ENCODE peak calls at places on chromosomes 2 and 18, in four cellular contexts. Y is WERI-Rb-1, E is upper lobe of left lung, H is AG09309. Q is an unnamed sample.

GRCh38 chr2:667332-668000 is 9.7 kb downstream of the TMEM18 start:
- DNase-seq in E (no peak), Y (no peak), H (peak), Q (no peak)

GRCh38 chr2:181275643-181276070 is 181.5 kb upstream of the ITGA4 start:
- DNase-seq in H (no peak), E (no peak), Y (no peak), Q (no peak)

GRCh38 chr2:239598732-239599090 is 197.9 kb upstream of the HDAC4 start:
- DNase-seq in Y (no peak), E (no peak), H (no peak), Q (no peak)

GRCh38 chr2:58950795-58951462 is 709.8 kb upstream of the FANCL start:
- DNase-seq in H (no peak), E (no peak), Y (no peak), Q (no peak)

GRCh38 chr2:240438810-240439697 is 3.6 kb downstream of the GPC1 start:
- DNase-seq in Y (peak), E (no peak), H (no peak), Q (no peak)

GRCh38 chr2:100043246-100043890 is 99.0 kb downstream of the AFF3 start:
- DNase-seq in E (no peak), Y (no peak), H (no peak), Q (no peak)

GRCh38 chr2:100046961-100047950 is 95.1 kb downstream of the AFF3 start:
- DNase-seq in E (no peak), Y (no peak), H (no peak), Q (no peak)

GRCh38 chr18:22836932-22837331 is 96.2 kb upstream of the RBBP8 start:
- DNase-seq in Y (no peak), E (no peak), H (no peak), Q (no peak)

GRCh38 chr18:38369772-38370690 is 804.4 kb upstream of the CELF4 start:
- DNase-seq in H (no peak), Y (no peak), E (no peak), Q (no peak)

GRCh38 chr2:229410946-229411345 is 139.9 kb upstream of the PID1 start:
- DNase-seq in H (no peak), E (no peak), Y (no peak), Q (no peak)

GRCh38 chr18:58407649-58408407 is 221.1 kb downstream of the ALPK2 start:
- DNase-seq in H (no peak), Y (no peak), E (no peak), Q (no peak)

GRCh38 chr2:64565358-64565757 is 41.2 kb downstream of the AFTPH start:
- DNase-seq in Y (no peak), E (no peak), H (no peak), Q (no peak)

GRCh38 chr2:64558682-64559081 is 34.6 kb downstream of the AFTPH start:
- DNase-seq in H (no peak), E (no peak), Y (no peak), Q (no peak)

GRCh38 chr2:64563436-64563938 is 39.4 kb downstream of the AFTPH start:
- DNase-seq in E (no peak), H (no peak), Y (no peak), Q (no peak)

GRCh38 chr2:64565949-64566705 is 42.0 kb downstream of the AFTPH start:
- DNase-seq in H (no peak), E (no peak), Y (no peak), Q (no peak)

DNA sequence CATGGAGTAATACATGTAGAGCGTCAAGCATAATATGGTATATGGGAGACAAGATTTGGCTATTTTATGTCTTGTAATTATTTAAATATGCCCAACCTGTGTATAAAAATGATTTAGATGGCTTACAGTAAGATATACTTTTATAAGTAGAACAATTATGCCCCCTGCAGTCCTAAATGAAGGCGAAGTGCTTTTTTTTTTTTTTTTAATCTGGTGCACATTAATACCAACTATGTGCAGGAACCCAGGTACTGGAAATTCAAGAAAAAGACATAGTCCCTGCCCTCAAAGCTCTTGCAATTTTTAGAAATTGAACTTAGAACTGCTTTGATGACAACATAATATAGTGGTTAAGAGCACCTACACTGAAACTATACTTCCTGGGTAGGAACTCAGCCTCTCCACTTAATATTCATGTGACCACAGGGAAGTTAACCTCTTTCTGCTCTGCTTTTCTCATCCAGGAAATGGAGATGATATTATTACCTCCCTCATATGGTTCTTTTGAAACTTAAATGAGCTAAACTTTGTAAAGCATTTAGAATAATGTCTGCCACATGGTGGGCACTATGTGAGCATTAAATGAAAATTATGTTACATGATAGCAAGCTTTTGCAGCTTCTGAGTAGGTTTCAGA is 38.1 kb downstream of the AFTPH start:
- DNase-seq in H (no peak), Y (no peak), E (no peak), Q (no peak)
- TF ChIP-seq CTCF in H (peak), Y (no peak), E (peak), Q (peak)

GRCh38 chr18:26210147-26210546 is 16.1 kb upstream of the TAF4B start:
- DNase-seq in E (no peak), H (no peak), Y (no peak), Q (no peak)

DNA sequence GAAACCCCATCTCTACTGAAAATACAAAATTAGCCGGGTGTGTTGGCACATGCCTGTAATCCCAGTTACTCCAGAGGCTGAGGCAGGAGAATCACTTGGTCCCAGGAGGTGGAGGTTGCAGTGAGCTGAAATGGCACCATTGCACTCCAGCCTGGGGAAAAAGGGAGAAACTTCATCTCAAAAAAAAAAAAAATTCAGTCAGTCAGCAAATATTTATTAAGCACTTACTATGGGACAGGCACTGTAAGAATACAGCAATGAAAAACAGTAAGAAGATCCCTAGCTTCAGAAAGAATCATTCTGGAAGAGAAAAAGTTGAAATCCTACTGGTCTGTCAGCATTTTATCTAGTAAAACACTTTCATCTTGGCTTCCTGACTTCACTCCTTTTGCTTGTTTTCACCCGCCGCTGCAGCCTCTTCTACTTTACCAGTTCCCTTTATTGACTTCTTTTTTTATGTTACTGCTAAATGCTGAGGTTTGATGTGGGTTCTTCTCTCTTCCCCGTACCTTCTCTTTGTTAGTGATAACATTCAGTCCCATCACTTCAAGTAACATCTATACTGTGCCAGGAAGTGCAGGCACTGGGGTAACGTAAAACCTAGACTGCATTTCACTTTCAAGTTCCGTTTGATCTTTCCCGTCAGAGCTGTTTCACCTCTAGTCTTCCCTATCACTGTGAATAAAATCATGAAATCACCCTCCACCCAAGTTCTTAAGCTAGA is 10.8 kb upstream of the TAF4B start:
- DNase-seq in Y (no peak), H (no peak), E (no peak), Q (peak)
- H3K4me3 ChIP-seq in Y (no peak), H (no peak), E (no peak), Q (peak)

GRCh38 chr2:79850912-79851311 is 338.1 kb downstream of the CTNNA2 start:
- DNase-seq in E (no peak), Y (no peak), H (no peak), Q (no peak)

GRCh38 chr2:79849949-79850348 is 337.1 kb downstream of the CTNNA2 start:
- DNase-seq in E (no peak), H (no peak), Y (no peak), Q (no peak)

GRCh38 chr2:79860233-79861058 is 347.6 kb downstream of the CTNNA2 start:
- DNase-seq in H (no peak), E (no peak), Y (peak), Q (no peak)

GRCh38 chr2:79857888-79858287 is 345.0 kb downstream of the CTNNA2 start:
- DNase-seq in Y (no peak), E (no peak), H (no peak), Q (no peak)

GRCh38 chr2:79855264-79856006 is 342.6 kb downstream of the CTNNA2 start:
- DNase-seq in Y (peak), E (no peak), H (no peak), Q (no peak)
- TF ChIP-seq CTCF in Y (peak), E (no peak), H (no peak), Q (no peak)

GRCh38 chr18:46051731-46052461 is 20.2 kb downstream of the PSTPIP2 start:
- DNase-seq in E (peak), Y (no peak), H (no peak), Q (no peak)

GRCh38 chr18:46055841-46056240 is 16.2 kb downstream of the PSTPIP2 start:
- DNase-seq in Y (no peak), E (no peak), H (no peak), Q (peak)

GRCh38 chr18:46053368-46054095 is 18.5 kb downstream of the PSTPIP2 start:
- DNase-seq in Y (no peak), H (no peak), E (no peak), Q (no peak)

GRCh38 chr18:46050268-46050667 is 21.8 kb downstream of the PSTPIP2 start:
- DNase-seq in E (no peak), H (no peak), Y (no peak), Q (no peak)

GRCh38 chr18:46054956-46055831 is 16.9 kb downstream of the PSTPIP2 start:
- DNase-seq in H (no peak), Y (no peak), E (no peak), Q (no peak)
- H3K4me3 ChIP-seq in H (no peak), Y (no peak), E (no peak), Q (no peak)

DNA sequence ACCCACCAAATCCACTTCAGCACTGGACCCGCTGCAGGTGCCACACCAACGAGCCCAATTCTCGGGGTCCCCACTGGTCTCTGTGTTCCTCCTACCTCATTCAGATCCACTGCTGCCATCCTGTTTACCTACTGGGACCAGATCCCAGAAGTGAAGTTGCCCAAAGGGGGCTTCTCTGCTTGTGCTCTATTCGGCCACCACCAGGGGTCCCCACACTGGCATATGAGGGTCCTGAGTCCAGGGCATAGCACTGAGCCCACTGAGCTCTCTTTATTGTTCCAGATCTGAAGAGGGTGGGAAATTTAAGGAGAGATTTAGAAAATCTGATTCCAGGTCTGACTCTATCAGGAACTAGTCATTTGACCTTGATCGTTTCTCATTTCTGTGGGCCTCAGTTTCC is 2.4 kb downstream of the GPR45 start:
- DNase-seq in H (no peak), E (no peak), Y (peak), Q (no peak)
- TF ChIP-seq CTCF in H (peak), E (no peak), Y (peak), Q (peak)